ENCODE peak calls at places on chromosomes 16 and 17, in eight cellular contexts. X is neural progenitor cell, P is HepG2, N is H9, F is PC-3, Q is GM23248, O is K562, R is mammary epithelial cell. I is an unnamed sample.

GRCh38 chr17:50117202-50118040 is 12.5 kb downstream of the SAMD14 start:
- DNase-seq in X (peak; percentile 92), P (peak; percentile 51), N (peak; percentile 90), F (peak; percentile 85), Q (peak; percentile 84), O (peak; percentile 78), R (peak; percentile 42), I (no peak)

GRCh38 chr17:49278076-49278475 is 47.5 kb upstream of the PHOSPHO1 start:
- DNase-seq in X (no peak), P (no peak), N (peak; percentile 37), F (no peak), Q (no peak), O (no peak), R (no peak), I (no peak)

GRCh38 chr16:29645699-29646187 is 17.3 kb upstream of the SPN start:
- DNase-seq in X (no peak), P (peak; percentile 89), N (no peak), F (no peak), Q (no peak), O (peak; percentile 87), R (no peak), I (peak; percentile 77)

GRCh38 chr16:85444879-85445778 is 168.0 kb upstream of the GSE1 start:
- DNase-seq in X (peak; percentile 42), P (no peak), N (peak; percentile 68), F (no peak), Q (no peak), O (no peak), R (no peak), I (peak; percentile 49)

GRCh38 chr16:67668495-67669157 is 2.0 kb downstream of the C16orf86 start:
- DNase-seq in X (no peak), P (no peak), N (no peak), F (no peak), Q (peak; percentile 20), O (no peak), R (no peak), I (peak; percentile 68)

GRCh38 chr16:72977127-72977526 is 70.8 kb downstream of the ZFHX3 start:
- DNase-seq in X (no peak), P (no peak), N (no peak), F (no peak), Q (no peak), O (no peak), R (no peak), I (no peak)

GRCh38 chr17:78538033-78538776 is 39.0 kb downstream of the DNAH17 start:
- DNase-seq in X (peak; percentile 62), P (peak; percentile 82), N (no peak), F (peak; percentile 53), Q (no peak), O (no peak), R (peak; percentile 95), I (no peak)

GRCh38 chr16:88333645-88334516 is 48.9 kb upstream of the ZNF469 start:
- DNase-seq in X (no peak), P (no peak), N (no peak), F (no peak), Q (no peak), O (no peak), R (no peak), I (no peak)

GRCh38 chr17:55263565-55264272 is 1.0 kb upstream of the HLF start:
- DNase-seq in X (peak; percentile 41), P (no peak), N (no peak), F (no peak), Q (no peak), O (no peak), R (no peak), I (no peak)

GRCh38 chr16:24670623-24671454 is 58.6 kb upstream of the TNRC6A start:
- DNase-seq in X (peak; percentile 67), P (no peak), N (peak; percentile 62), F (peak; percentile 14), Q (peak; percentile 93), O (no peak), R (peak; percentile 55), I (peak; percentile 39)

GRCh38 chr17:2057130-2057713 is 2.3 kb downstream of the HIC1 start:
- DNase-seq in X (peak; percentile 73), P (no peak), N (no peak), F (no peak), Q (no peak), O (no peak), R (no peak), I (no peak)

GRCh38 chr17:2059837-2060658 is 5.1 kb downstream of the HIC1 start:
- DNase-seq in X (no peak), P (no peak), N (no peak), F (no peak), Q (no peak), O (no peak), R (no peak), I (no peak)

GRCh38 chr17:2057714-2058520 is 3.0 kb downstream of the HIC1 start:
- DNase-seq in X (no peak), P (no peak), N (peak; percentile 69), F (no peak), Q (no peak), O (no peak), R (no peak), I (no peak)

GRCh38 chr17:2059125-2059836 is 4.4 kb downstream of the HIC1 start:
- DNase-seq in X (no peak), P (no peak), N (peak; percentile 64), F (no peak), Q (no peak), O (no peak), R (no peak), I (no peak)

DNA sequence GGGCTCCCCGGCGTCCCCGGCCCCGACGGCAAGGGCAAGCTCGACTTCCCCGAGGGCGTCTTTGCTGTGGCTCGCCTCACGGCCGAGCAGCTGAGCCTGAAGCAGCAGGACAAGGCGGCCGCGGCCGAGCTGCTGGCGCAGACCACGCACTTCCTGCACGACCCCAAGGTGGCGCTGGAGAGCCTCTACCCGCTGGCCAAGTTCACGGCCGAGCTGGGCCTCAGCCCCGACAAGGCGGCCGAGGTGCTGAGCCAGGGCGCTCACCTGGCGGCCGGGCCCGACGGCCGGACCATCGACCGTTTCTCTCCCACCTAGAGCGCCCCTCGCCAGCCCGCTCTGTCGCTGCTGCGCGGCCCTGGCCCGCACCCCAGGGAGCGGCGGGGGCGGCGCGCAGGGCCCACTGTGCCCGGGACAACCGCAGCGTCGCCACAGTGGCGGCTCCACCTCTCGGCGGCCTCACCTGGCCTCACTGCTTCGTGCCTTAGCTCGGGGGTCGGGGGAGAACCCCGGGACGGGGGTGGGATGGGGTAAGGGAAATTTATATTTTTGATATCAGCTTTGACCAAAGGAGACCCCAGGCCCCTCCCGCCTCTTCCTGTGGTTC is 3.7 kb downstream of the HIC1 start:
- DNase-seq in X (no peak), P (no peak), N (peak; percentile 91), F (no peak), Q (peak; percentile 50), O (no peak), R (no peak), I (peak; percentile 92)
- H3K4me1 ChIP-seq in X (peaks cover 12% of the 10 kb centered on the region), P (peaks cover 7% of the 10 kb centered on the region), N (peaks cover 5% of the 10 kb centered on the region), F (peaks cover 7% of the 10 kb centered on the region), Q (peaks cover 21% of the 10 kb centered on the region), O (peaks cover 49% of the 10 kb centered on the region), R (peaks cover 11% of the 10 kb centered on the region), I (peaks cover 49% of the 10 kb centered on the region)

DNA sequence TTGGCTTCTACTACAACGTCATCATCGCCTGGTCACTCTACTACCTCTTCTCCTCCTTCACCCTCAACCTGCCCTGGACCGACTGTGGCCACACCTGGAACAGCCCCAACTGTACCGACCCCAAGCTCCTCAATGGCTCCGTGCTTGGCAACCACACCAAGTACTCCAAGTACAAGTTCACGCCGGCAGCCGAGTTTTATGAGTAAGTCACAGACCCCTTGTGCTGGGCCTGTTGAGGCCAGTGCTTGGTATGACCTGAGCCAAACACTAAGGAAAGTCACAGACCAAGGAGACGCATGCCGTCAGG is 16.1 kb downstream of the SLC6A2 start:
- DNase-seq in X (no peak), P (no peak), N (no peak), F (no peak), Q (no peak), O (no peak), R (no peak), I (no peak)
- H3K9ac ChIP-seq in X (no peak overlapping the region), P (no peak overlapping the region), N (no peak overlapping the region), F (no peak overlapping the region), Q (no peak overlapping the region), O (no peak overlapping the region), R (no peak overlapping the region), I (no peak overlapping the region)

DNA sequence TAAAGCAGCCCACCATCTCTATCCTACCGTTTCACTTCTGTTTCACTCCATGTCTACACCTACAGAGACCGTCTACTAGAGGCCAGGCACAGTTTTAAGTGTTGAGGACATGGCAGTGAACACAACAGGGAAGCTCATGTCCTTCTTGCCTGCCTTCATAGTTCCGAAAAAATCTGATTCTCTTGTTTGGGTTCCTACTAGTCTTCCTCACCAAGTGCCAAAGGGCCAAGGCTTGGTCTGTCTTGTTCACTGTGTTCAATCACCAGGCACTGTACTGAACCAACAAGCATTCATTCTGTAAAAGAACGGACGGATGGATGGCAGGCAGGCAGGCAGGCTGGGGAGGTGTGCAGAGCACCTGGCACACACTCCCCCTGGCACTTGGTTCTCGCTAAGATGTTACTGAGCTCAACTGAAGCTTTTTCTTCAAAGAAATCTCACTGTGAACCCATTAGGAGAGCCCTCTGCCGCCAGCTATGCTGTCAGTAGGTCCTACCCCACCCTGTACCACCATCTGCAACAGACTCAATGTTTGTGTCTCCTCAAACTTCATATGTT is 2.5 kb downstream of the DEXI start:
- DNase-seq in X (no peak), P (no peak), N (no peak), F (no peak), Q (no peak), O (no peak), R (no peak), I (no peak)
- H3K4me1 ChIP-seq in X (peaks cover 14% of the 10 kb centered on the region), P (peaks cover 74% of the 10 kb centered on the region), N (peaks cover 3% of the 10 kb centered on the region), F (peaks cover 14% of the 10 kb centered on the region), Q (peaks cover 40% of the 10 kb centered on the region), O (peaks cover 31% of the 10 kb centered on the region), R (peaks cover 38% of the 10 kb centered on the region), I (peaks cover 58% of the 10 kb centered on the region)

GRCh38 chr17:13544755-13545154 is 57.0 kb downstream of the HS3ST3A1 start:
- DNase-seq in X (peak; percentile 22), P (no peak), N (no peak), F (no peak), Q (peak; percentile 87), O (no peak), R (no peak), I (no peak)

GRCh38 chr17:13545941-13546340 is 55.8 kb downstream of the HS3ST3A1 start:
- DNase-seq in X (no peak), P (no peak), N (no peak), F (no peak), Q (no peak), O (no peak), R (no peak), I (no peak)

GRCh38 chr17:13541032-13541480 is 60.7 kb downstream of the HS3ST3A1 start:
- DNase-seq in X (no peak), P (no peak), N (no peak), F (peak; percentile 76), Q (peak; percentile 93), O (peak; percentile 35), R (peak; percentile 89), I (no peak)

GRCh38 chr17:13542612-13543011 is 59.1 kb downstream of the HS3ST3A1 start:
- DNase-seq in X (no peak), P (no peak), N (no peak), F (no peak), Q (no peak), O (no peak), R (no peak), I (no peak)

DNA sequence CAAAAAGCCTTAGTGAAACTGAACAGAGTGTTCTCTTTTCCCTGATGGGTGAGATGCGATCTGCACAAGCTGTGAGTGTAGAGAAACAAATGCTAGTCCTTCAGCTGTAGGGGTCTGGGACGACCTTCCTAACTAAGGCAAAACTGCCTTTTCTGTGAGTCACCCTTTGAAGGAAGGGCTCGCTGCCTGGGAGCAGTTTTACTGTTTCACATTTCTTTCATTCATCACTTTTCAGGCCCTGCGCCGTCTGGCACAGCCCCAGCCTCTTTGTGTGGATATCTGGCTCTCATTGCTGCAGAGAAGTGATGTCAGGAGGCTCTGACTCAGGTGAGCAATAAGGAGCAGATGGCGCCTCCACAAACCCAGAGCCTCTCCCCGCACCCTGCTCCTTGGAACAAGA is 57.4 kb downstream of the HS3ST3A1 start:
- DNase-seq in X (no peak), P (no peak), N (no peak), F (peak; percentile 87), Q (peak; percentile 98), O (no peak), R (peak; percentile 89), I (no peak)
- H3K9ac ChIP-seq in X (no peak overlapping the region), P (no peak overlapping the region), N (no peak overlapping the region), F (no peak overlapping the region), Q (peak overlapping the region; percentile 70), O (no peak overlapping the region), R (peak overlapping the region; percentile 52), I (no peak overlapping the region)